ENCODE peak calls at places on chromosome 4, in eight cellular contexts. C, G, P, Z, Q, H, T and K are unnamed samples.

GRCh38 chr4:145278341-145279121 is 98.1 kb upstream of the OTUD4 start:
- DNase-seq in C (no peak), G (no peak), P (no peak), Z (no peak), Q (peak), H (no peak), T (no peak), K (no peak)

GRCh38 chr4:182496392-182496791 is 253.2 kb downstream of the TENM3 start:
- DNase-seq in C (no peak), G (no peak), P (no peak), Z (no peak), Q (no peak), H (no peak), T (no peak), K (no peak)

GRCh38 chr4:141853091-141853734 is 216.8 kb downstream of the IL15 start:
- DNase-seq in C (no peak), G (no peak), P (no peak), Z (no peak), Q (peak), H (no peak), T (no peak), K (no peak)

GRCh38 chr4:56626963-56627362 is 54.1 kb downstream of the HOPX start:
- DNase-seq in C (no peak), G (no peak), P (no peak), Z (no peak), Q (no peak), H (no peak), T (no peak), K (no peak)

GRCh38 chr4:3307060-3307459 is 14.2 kb downstream of the RGS12 start:
- DNase-seq in C (no peak), G (peak), P (no peak), Z (no peak), Q (no peak), H (peak), T (no peak), K (no peak)

GRCh38 chr4:37549003-37549402 is 137.2 kb downstream of the RELL1 start:
- DNase-seq in C (no peak), G (no peak), P (no peak), Z (no peak), Q (no peak), H (no peak), T (no peak), K (no peak)

GRCh38 chr4:147707892-147708672 is 23.8 kb upstream of the ARHGAP10 start:
- DNase-seq in C (no peak), G (no peak), P (peak), Z (peak), Q (peak), H (peak), T (peak), K (no peak)

GRCh38 chr4:106816501-106816900 is 219.6 kb downstream of the DKK2 start:
- DNase-seq in C (no peak), G (no peak), P (no peak), Z (no peak), Q (no peak), H (no peak), T (peak), K (no peak)

GRCh38 chr4:136855886-136856285 is 676.4 kb downstream of the PCDH18 start:
- DNase-seq in C (no peak), G (no peak), P (no peak), Z (no peak), Q (no peak), H (no peak), T (no peak), K (no peak)

GRCh38 chr4:76990288-76991080 is 40.9 kb downstream of the SEPTIN11 start:
- DNase-seq in C (no peak), G (no peak), P (no peak), Z (no peak), Q (no peak), H (no peak), T (no peak), K (no peak)

GRCh38 chr4:13705521-13706035 is 78.1 kb upstream of the BOD1L1 start:
- DNase-seq in C (no peak), G (peak), P (peak), Z (peak), Q (peak), H (no peak), T (no peak), K (no peak)

GRCh38 chr4:177283167-177283566 is 26.5 kb upstream of the NEIL3 start:
- DNase-seq in C (no peak), G (no peak), P (no peak), Z (no peak), Q (no peak), H (no peak), T (no peak), K (no peak)

GRCh38 chr4:48777739-48778138 is 2.3 kb downstream of the FRYL start:
- DNase-seq in C (no peak), G (no peak), P (no peak), Z (no peak), Q (no peak), H (no peak), T (peak), K (no peak)

GRCh38 chr4:120066525-120067333 is at the start of gene MAD2L1:
- DNase-seq in C (peak), G (peak), P (peak), Z (peak), Q (peak), H (peak), T (peak), K (peak)

GRCh38 chr4:76704133-76704881 is 193.6 kb downstream of the SOWAHB start:
- DNase-seq in C (no peak), G (no peak), P (no peak), Z (no peak), Q (peak), H (no peak), T (no peak), K (no peak)

GRCh38 chr4:151455212-151455611 is 46.2 kb downstream of the FHIP1A start:
- DNase-seq in C (no peak), G (no peak), P (no peak), Z (no peak), Q (no peak), H (no peak), T (no peak), K (no peak)

GRCh38 chr4:39255916-39256315 is 73.6 kb downstream of the WDR19 start:
- DNase-seq in C (no peak), G (no peak), P (no peak), Z (no peak), Q (no peak), H (no peak), T (no peak), K (no peak)

GRCh38 chr4:80035336-80035735 is 37.7 kb downstream of the ANTXR2 start:
- DNase-seq in C (no peak), G (no peak), P (no peak), Z (no peak), Q (no peak), H (no peak), T (no peak), K (no peak)

GRCh38 chr4:94827481-94828110 is 69.8 kb downstream of the BMPR1B start:
- DNase-seq in C (no peak), G (no peak), P (no peak), Z (no peak), Q (peak), H (no peak), T (peak), K (no peak)

GRCh38 chr4:77007358-77008230 is 58.0 kb downstream of the SEPTIN11 start:
- DNase-seq in C (no peak), G (no peak), P (no peak), Z (no peak), Q (no peak), H (no peak), T (no peak), K (no peak)

GRCh38 chr4:61468091-61468720 is 268.1 kb downstream of the ADGRL3 start:
- DNase-seq in C (no peak), G (no peak), P (no peak), Z (no peak), Q (peak), H (no peak), T (peak), K (no peak)

GRCh38 chr4:61461956-61462355 is 261.8 kb downstream of the ADGRL3 start:
- DNase-seq in C (no peak), G (no peak), P (no peak), Z (no peak), Q (no peak), H (no peak), T (no peak), K (no peak)

GRCh38 chr4:61462451-61463326 is 262.6 kb downstream of the ADGRL3 start:
- DNase-seq in C (no peak), G (no peak), P (no peak), Z (no peak), Q (peak), H (no peak), T (no peak), K (no peak)
- H3K27ac ChIP-seq in C (peak), G (no peak), P (no peak), Z (no peak), Q (peak), H (no peak), T (no peak), K (no peak)

GRCh38 chr4:25795091-25795490 is 67.7 kb downstream of the SEL1L3 start:
- DNase-seq in C (no peak), G (no peak), P (no peak), Z (no peak), Q (no peak), H (no peak), T (no peak), K (no peak)
- H3K27ac ChIP-seq in C (no peak), G (no peak), P (no peak), Z (peak), Q (no peak), H (no peak), T (peak), K (no peak)

DNA sequence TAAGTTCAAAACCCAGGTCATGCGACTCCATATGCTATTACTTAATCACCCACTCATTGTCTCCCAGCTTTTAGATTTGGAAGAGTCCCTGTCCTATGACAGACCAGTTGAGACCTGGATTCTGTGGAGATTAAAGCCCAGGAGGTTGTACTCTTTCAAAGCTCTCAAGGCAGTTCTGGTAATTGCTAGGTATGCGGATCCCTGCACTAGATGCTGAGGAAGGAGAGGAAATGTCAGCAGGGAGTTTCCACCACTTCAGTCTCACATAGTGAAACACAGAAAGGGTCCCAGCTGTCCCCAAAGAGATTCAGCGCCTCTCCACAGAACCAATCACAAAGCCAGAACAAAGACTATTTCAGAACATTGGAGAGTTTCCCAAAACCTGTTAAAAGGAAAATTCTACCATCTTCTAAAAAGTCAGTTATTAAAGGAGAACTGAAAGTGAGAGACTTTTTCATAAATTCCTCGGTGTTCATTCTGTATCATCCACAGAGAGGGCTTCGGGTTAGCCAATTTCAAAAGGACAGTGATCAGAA is 53.4 kb downstream of the IRF2 start:
- DNase-seq in C (no peak), G (no peak), P (no peak), Z (no peak), Q (no peak), H (no peak), T (no peak), K (no peak)
- H3K27ac ChIP-seq in C (no peak), G (no peak), P (no peak), Z (no peak), Q (no peak), H (peak), T (no peak), K (no peak)

GRCh38 chr4:114613579-114613978 is 15.0 kb downstream of the UGT8 start:
- DNase-seq in C (no peak), G (no peak), P (no peak), Z (no peak), Q (no peak), H (no peak), T (no peak), K (no peak)
- H3K27ac ChIP-seq in C (no peak), G (no peak), P (no peak), Z (no peak), Q (no peak), H (no peak), T (no peak), K (peak)

DNA sequence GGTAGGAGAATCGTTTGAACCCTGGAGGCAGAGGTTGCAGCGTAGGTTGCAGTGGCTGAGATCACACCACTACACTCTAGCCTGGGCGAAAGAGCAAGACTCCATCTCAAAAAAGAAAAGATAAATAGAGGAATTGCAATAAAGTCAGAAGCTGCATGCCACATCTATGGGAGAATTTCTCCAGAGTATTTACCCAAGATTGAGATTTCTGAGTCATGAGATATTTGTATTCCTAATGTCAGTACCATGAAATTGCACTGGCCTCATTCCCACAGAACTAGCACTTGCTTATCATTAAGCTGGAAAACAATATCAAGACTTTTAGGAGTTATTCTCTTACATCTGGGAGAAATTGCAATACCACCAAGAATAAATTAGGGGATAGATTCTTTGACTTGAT is 37.4 kb downstream of the ASIC5 start:
- DNase-seq in C (no peak), G (no peak), P (no peak), Z (no peak), Q (no peak), H (no peak), T (no peak), K (no peak)
- H3K27ac ChIP-seq in C (no peak), G (no peak), P (no peak), Z (no peak), Q (no peak), H (no peak), T (no peak), K (no peak)

GRCh38 chr4:143390764-143391163 is 54.1 kb downstream of the GAB1 start:
- DNase-seq in C (no peak), G (no peak), P (no peak), Z (peak), Q (no peak), H (no peak), T (no peak), K (no peak)
- H3K27ac ChIP-seq in C (no peak), G (no peak), P (peak), Z (peak), Q (no peak), H (peak), T (no peak), K (peak)

DNA sequence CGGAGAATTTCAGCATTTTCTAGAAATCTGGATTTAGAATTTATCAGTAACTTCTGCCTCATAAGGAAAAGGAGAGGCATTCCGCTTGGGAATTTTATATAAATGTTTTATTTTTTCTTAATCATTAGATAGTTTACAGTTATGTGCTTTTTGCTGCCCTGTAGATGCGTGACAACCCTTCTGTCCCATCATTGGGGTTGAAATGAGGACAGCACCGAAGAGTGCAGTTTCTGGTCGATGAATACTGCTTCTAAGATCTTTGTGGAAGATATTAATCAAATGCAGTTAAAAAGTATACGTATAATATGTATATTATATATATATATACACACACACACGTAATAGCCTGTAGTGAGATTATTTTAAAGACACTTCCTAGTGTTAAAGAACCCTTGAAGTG is 1.5 kb downstream of the RBPJ start:
- DNase-seq in C (no peak), G (no peak), P (no peak), Z (no peak), Q (no peak), H (no peak), T (no peak), K (no peak)
- H3K27ac ChIP-seq in C (no peak), G (no peak), P (peak), Z (no peak), Q (no peak), H (peak), T (no peak), K (no peak)

GRCh38 chr4:4509521-4509920 is 32.3 kb downstream of the STX18 start:
- DNase-seq in C (no peak), G (no peak), P (no peak), Z (no peak), Q (no peak), H (no peak), T (no peak), K (no peak)
- H3K27ac ChIP-seq in C (no peak), G (no peak), P (no peak), Z (no peak), Q (no peak), H (no peak), T (no peak), K (no peak)

GRCh38 chr4:185309770-185310169 is 86.0 kb downstream of the LRP2BP start:
- DNase-seq in C (no peak), G (no peak), P (no peak), Z (no peak), Q (no peak), H (no peak), T (no peak), K (no peak)

GRCh38 chr4:185307136-185307950 is 88.4 kb downstream of the LRP2BP start:
- DNase-seq in C (no peak), G (no peak), P (no peak), Z (no peak), Q (peak), H (no peak), T (peak), K (no peak)

GRCh38 chr4:185304944-185305690 is 90.6 kb downstream of the LRP2BP start:
- DNase-seq in C (no peak), G (no peak), P (peak), Z (peak), Q (no peak), H (no peak), T (no peak), K (peak)

GRCh38 chr4:185305979-185306442 is 89.7 kb downstream of the LRP2BP start:
- DNase-seq in C (no peak), G (no peak), P (no peak), Z (no peak), Q (peak), H (no peak), T (peak), K (no peak)

GRCh38 chr4:185304541-185304940 is 91.2 kb downstream of the LRP2BP start:
- DNase-seq in C (no peak), G (no peak), P (no peak), Z (no peak), Q (no peak), H (no peak), T (no peak), K (no peak)
- H3K27ac ChIP-seq in C (no peak), G (no peak), P (no peak), Z (peak), Q (no peak), H (peak), T (no peak), K (no peak)

GRCh38 chr4:25821899-25822298 is 40.9 kb downstream of the SEL1L3 start:
- DNase-seq in C (no peak), G (no peak), P (no peak), Z (no peak), Q (no peak), H (no peak), T (no peak), K (no peak)
- H3K27ac ChIP-seq in C (no peak), G (no peak), P (no peak), Z (no peak), Q (no peak), H (no peak), T (no peak), K (no peak)